ENCODE peak calls at places on chromosomes 16 and 17, in four cellular contexts. X is fibroblast of lung; C is omental fat pad; B is activated CD8-positive, alpha-beta T cell treated with anti-CD3 and anti-CD28 coated beads for 36 hours. G is an unnamed sample.

GRCh38 chr16:30875881-30876791 is 17.7 kb downstream of the BCL7C start:
- DNase-seq in X (no peak), C (no peak), B (peak; percentile 44), G (no peak)

GRCh38 chr17:73293480-73293911 is 18.3 kb downstream of the CDC42EP4 start:
- DNase-seq in X (peak; percentile 93), C (no peak), B (no peak), G (no peak)

GRCh38 chr17:43431741-43432523 is 33.1 kb downstream of the ARL4D start:
- DNase-seq in X (no peak), C (no peak), B (no peak), G (no peak)

GRCh38 chr17:2947588-2947950 is 115.8 kb downstream of the OR1D5 start:
- DNase-seq in X (no peak), C (no peak), B (no peak), G (no peak)

GRCh38 chr17:14316131-14316854 is 15.4 kb downstream of the HS3ST3B1 start:
- DNase-seq in X (peak; percentile 74), C (no peak), B (no peak), G (no peak)

GRCh38 chr17:13353590-13353989 is 248.1 kb downstream of the HS3ST3A1 start:
- DNase-seq in X (no peak), C (no peak), B (no peak), G (no peak)

GRCh38 chr16:53433930-53434435 is 288 bp upstream of the RBL2 start:
- DNase-seq in X (peak; percentile 84), C (no peak), B (peak; percentile 88), G (peak; percentile 44)

GRCh38 chr17:8222630-8223355 is 12.4 kb upstream of the AURKB start:
- DNase-seq in X (peak; percentile 95), C (peak; percentile 92), B (peak; percentile 95), G (peak; percentile 93)

GRCh38 chr16:79131676-79132075 is 468.9 kb downstream of the MAF start:
- DNase-seq in X (no peak), C (no peak), B (no peak), G (no peak)

GRCh38 chr16:66274335-66275110 is 92.0 kb upstream of the CDH5 start:
- DNase-seq in X (peak; percentile 67), C (no peak), B (peak; percentile 29), G (no peak)
- TF ChIP-seq CTCF in X (peak; percentile 51), C (no peak), B (peak; percentile 62), G (peak; percentile 38)

DNA sequence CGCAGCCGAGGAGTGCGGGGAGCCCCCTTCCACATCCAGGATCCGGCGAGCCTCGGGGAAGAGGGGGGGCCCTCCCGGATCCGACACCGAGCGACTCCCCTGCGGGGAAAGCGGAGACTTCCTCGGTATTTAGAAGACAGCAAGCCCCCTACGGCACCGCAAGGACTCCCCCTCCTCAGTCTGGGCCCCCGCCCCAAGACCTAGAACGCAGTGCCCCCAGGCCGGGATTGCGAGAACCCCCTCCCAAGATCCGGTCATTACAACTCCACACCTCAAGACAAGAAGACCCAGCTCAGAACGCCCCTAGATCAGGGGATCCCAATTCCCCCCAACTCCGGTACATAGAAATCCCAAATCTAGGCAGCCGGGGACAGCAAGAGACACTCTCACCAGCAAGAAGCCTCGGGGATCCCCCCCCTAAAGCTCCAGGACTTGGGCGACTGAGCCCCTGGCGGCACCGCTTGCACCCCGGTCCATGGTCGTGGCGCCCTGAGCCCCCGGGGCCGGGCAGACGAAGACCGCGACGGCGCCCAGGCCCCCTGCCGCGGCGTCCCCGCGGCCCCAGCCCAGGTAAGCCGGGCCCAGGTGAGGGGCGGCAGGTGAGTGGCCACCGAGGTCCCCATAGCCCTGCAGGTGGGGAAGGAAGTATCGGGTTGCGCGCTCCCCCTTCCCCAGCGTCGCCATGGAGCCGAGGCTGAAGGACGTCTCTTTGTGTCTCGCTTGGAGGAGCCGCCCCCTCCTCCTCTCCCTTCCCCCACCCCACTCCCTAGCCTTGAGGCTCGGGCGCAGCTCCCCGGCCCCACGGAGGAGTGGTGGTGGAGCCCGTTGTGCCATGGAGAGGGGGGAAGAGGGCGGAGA is 635 bp downstream of the SBK1 start:
- DNase-seq in X (no peak), C (no peak), B (peak; percentile 49), G (no peak)
- TF ChIP-seq CTCF in X (no peak), C (no peak), B (no peak), G (no peak)

GRCh38 chr17:57835333-57835900 is 14.4 kb downstream of the MRPS23 start:
- DNase-seq in X (no peak), C (no peak), B (no peak), G (no peak)

GRCh38 chr17:57833597-57833939 is 16.3 kb downstream of the MRPS23 start:
- DNase-seq in X (no peak), C (no peak), B (no peak), G (no peak)

GRCh38 chr17:57832299-57832698 is 17.5 kb downstream of the MRPS23 start:
- DNase-seq in X (no peak), C (no peak), B (no peak), G (no peak)

GRCh38 chr17:57832711-57833596 is 16.9 kb downstream of the MRPS23 start:
- DNase-seq in X (peak; percentile 82), C (peak; percentile 53), B (peak; percentile 84), G (no peak)

GRCh38 chr17:57834146-57834741 is 15.6 kb downstream of the MRPS23 start:
- DNase-seq in X (no peak), C (no peak), B (peak; percentile 28), G (no peak)
- TF ChIP-seq CTCF in X (no peak), C (no peak), B (no peak), G (no peak)

GRCh38 chr16:15856901-15857778 is at the start of gene MYH11:
- DNase-seq in X (no peak), C (no peak), B (no peak), G (no peak)
- TF ChIP-seq CTCF in X (no peak), C (no peak), B (no peak), G (no peak)

GRCh38 chr16:68362314-68362913 is 51.6 kb downstream of the PRMT7 start:
- DNase-seq in X (no peak), C (no peak), B (no peak), G (no peak)
- TF ChIP-seq CTCF in X (no peak), C (no peak), B (no peak), G (no peak)

DNA sequence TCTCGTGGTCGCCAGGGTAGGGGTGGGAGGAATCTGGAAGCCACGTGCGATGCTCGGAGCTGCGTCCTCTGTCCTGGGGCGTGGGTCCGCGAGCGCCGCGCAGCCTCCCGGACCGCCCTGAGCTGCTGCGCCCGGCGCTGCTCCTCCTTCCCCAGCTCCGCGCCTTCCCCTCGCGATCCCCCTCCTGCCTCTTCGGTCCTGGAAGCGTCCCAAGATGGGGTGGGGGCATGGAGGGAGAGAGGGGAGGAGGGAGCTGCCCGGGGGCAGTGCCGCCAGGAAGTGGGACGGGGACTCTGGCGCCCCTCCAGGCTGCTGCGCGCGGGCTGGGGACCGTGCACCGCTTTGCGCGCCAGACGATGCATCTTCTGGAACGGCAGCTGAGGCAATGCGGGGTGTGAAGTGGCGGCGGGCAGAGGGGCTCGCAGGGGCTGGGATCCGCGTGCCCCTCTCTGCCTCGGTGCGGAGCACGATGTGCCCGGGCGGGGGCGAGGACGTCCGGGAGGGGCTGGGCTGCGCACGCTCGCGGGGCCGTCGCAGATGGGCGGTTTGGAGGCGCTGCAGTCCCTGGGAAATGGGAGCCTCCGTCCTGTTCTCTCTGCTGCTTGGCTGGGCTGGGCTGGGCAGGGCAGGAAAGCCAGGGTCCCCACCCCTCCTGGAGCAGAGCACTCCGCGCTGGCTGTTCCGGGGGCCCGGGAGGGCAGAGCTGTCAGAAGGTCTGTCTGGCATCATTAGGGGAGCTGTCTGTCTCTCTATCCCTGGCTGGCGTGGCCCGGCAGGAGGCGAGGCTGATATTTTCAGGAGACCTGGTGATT is 388.0 kb downstream of the SEC14L1 start:
- DNase-seq in X (no peak), C (no peak), B (peak; percentile 66), G (no peak)
- TF ChIP-seq CTCF in X (no peak), C (no peak), B (peak; percentile 45), G (no peak)

GRCh38 chr16:73248316-73248715 is 200.4 kb upstream of the ZFHX3 start:
- DNase-seq in X (no peak), C (no peak), B (no peak), G (no peak)

GRCh38 chr16:73254983-73255382 is 207.1 kb upstream of the ZFHX3 start:
- DNase-seq in X (no peak), C (no peak), B (no peak), G (no peak)

GRCh38 chr16:73251608-73252007 is 203.7 kb upstream of the ZFHX3 start:
- DNase-seq in X (no peak), C (no peak), B (no peak), G (no peak)

GRCh38 chr16:73253922-73254480 is 206.1 kb upstream of the ZFHX3 start:
- DNase-seq in X (no peak), C (no peak), B (no peak), G (no peak)
- TF ChIP-seq CTCF in X (no peak), C (no peak), B (no peak), G (no peak)

GRCh38 chr16:71203631-71204030 is 26.9 kb downstream of the HYDIN start:
- DNase-seq in X (no peak), C (no peak), B (no peak), G (no peak)
- TF ChIP-seq CTCF in X (no peak), C (no peak), B (no peak), G (no peak)

GRCh38 chr17:63435681-63436522 is 10.2 kb downstream of the CYB561 start:
- DNase-seq in X (no peak), C (no peak), B (no peak), G (no peak)
- TF ChIP-seq CTCF in X (no peak), C (no peak), B (no peak), G (no peak)

G was measured in AG09319.